ENCODE peak calls at places on chromosomes 2 and 18, in four cellular contexts. E is Calu3; Q is CD8-positive, alpha-beta memory T cell; M is keratinocyte. I is an unnamed sample.

GRCh38 chr2:18546586-18546985 is 13.9 kb downstream of the RDH14 start:
- DNase-seq in E (no peak), Q (no peak), M (no peak), I (no peak)

GRCh38 chr2:74505448-74506246 is 1.8 kb downstream of the PCGF1 start:
- DNase-seq in E (no peak), Q (no peak), M (no peak), I (no peak)

GRCh38 chr2:105671156-105671555 is 73.6 kb upstream of the NCK2 start:
- DNase-seq in E (no peak), Q (no peak), M (no peak), I (no peak)

GRCh38 chr18:50909261-50909660 is 30.3 kb downstream of the ME2 start:
- DNase-seq in E (no peak), Q (no peak), M (no peak), I (no peak)

GRCh38 chr18:32289480-32290075 is 99.7 kb downstream of the MEP1B start:
- DNase-seq in E (peak; percentile 77), Q (no peak), M (no peak), I (no peak)

GRCh38 chr18:43134876-43135275 is 19.4 kb upstream of the RIT2 start:
- DNase-seq in E (no peak), Q (no peak), M (no peak), I (no peak)

GRCh38 chr2:210195066-210195852 is 24.1 kb upstream of the KANSL1L start:
- DNase-seq in E (no peak), Q (no peak), M (no peak), I (no peak)

GRCh38 chr2:212327171-212327809 is 211.3 kb downstream of the ERBB4 start:
- DNase-seq in E (no peak), Q (no peak), M (no peak), I (no peak)

GRCh38 chr2:240570531-240571313 is 2.4 kb downstream of the RNPEPL1 start:
- DNase-seq in E (no peak), Q (peak; percentile 36), M (no peak), I (no peak)

GRCh38 chr2:230669386-230669935 is 43.2 kb upstream of the CAB39 start:
- DNase-seq in E (no peak), Q (no peak), M (no peak), I (no peak)

GRCh38 chr2:79776461-79777146 is 263.8 kb downstream of the CTNNA2 start:
- DNase-seq in E (no peak), Q (no peak), M (no peak), I (no peak)

GRCh38 chr2:110675679-110676078 is 2.2 kb downstream of the BUB1 start:
- DNase-seq in E (no peak), Q (no peak), M (no peak), I (no peak)

GRCh38 chr2:172095146-172095904 is 7.4 kb downstream of the DLX2 start:
- DNase-seq in E (peak; percentile 61), Q (peak; percentile 88), M (no peak), I (peak; percentile 67)

GRCh38 chr2:187547353-187547979 is 6.8 kb downstream of the TFPI start:
- DNase-seq in E (peak; percentile 65), Q (no peak), M (peak; percentile 52), I (no peak)

GRCh38 chr18:65403534-65403933 is 347.3 kb upstream of the CDH7 start:
- DNase-seq in E (no peak), Q (no peak), M (no peak), I (no peak)

GRCh38 chr2:162261032-162261945 is 18.0 kb upstream of the FAP start:
- DNase-seq in E (peak; percentile 38), Q (no peak), M (no peak), I (no peak)

GRCh38 chr2:36403675-36404230 is 48.2 kb downstream of the CRIM1 start:
- DNase-seq in E (peak; percentile 20), Q (no peak), M (peak; percentile 77), I (no peak)